ENCODE peak calls at places on chromosomes 4 and X, in six cellular contexts. K is SJSA1; L is aorta; Q is right lobe of liver; U is CD8-positive, alpha-beta memory T cell; Z is endodermal cell. V is an unnamed sample. For H3K36me3, the result is how much of the 10 kb centered on the place peaks cover.

GRCh38 chrX:117610806-117611205 is 505.8 kb downstream of the KLHL13 start:
- DNase-seq in U (no peak), L (no peak), Q (no peak), K (no peak), Z (no peak), V (no peak)

GRCh38 chr4:77771566-77771965 is 47.6 kb downstream of the CNOT6L start:
- DNase-seq in U (no peak), L (no peak), K (no peak), Z (no peak), Q (no peak), V (no peak)

GRCh38 chrX:12080265-12080664 is 58.0 kb upstream of the FRMPD4 start:
- DNase-seq in K (peak), L (no peak), Z (no peak), U (no peak), Q (no peak), V (peak)

GRCh38 chr4:152112887-152113286 is 352.1 kb upstream of the GATB start:
- DNase-seq in L (no peak), K (no peak), Z (no peak), U (no peak), Q (no peak), V (no peak)

GRCh38 chrX:112967341-112967740 is 126.7 kb upstream of the AMOT start:
- DNase-seq in K (no peak), Z (no peak), Q (no peak), U (no peak), L (no peak), V (no peak)

GRCh38 chrX:110985470-110985869 is 110.5 kb upstream of the PAK3 start:
- DNase-seq in L (no peak), U (no peak), Q (no peak), Z (no peak), K (no peak), V (no peak)

GRCh38 chr4:124288706-124289486 is 423.6 kb downstream of the ANKRD50 start:
- DNase-seq in Z (no peak), U (no peak), K (no peak), L (no peak), Q (no peak), V (no peak)

GRCh38 chr4:47662975-47663374 is 174.9 kb downstream of the CORIN start:
- DNase-seq in K (no peak), L (no peak), Q (no peak), Z (peak), U (no peak), V (peak)

GRCh38 chr4:107449611-107450369 is 270.2 kb downstream of the PAPSS1 start:
- DNase-seq in U (no peak), Z (no peak), L (no peak), K (peak), Q (no peak), V (no peak)

GRCh38 chrX:103431316-103431715 is 55.0 kb downstream of the BEX3 start:
- DNase-seq in U (no peak), Z (no peak), K (peak), L (no peak), Q (no peak), V (no peak)

GRCh38 chrX:8201896-8202331 is 30.8 kb upstream of the VCX2 start:
- DNase-seq in L (no peak), K (peak), Z (no peak), U (no peak), Q (no peak), V (peak)

GRCh38 chr4:5755679-5756078 is 44.7 kb downstream of the EVC start:
- DNase-seq in Q (no peak), U (no peak), L (no peak), K (no peak), Z (no peak), V (no peak)

GRCh38 chr4:173191623-173192041 is 23.0 kb downstream of the GALNT7 start:
- DNase-seq in Z (no peak), U (no peak), K (peak), L (no peak), Q (no peak), V (no peak)

GRCh38 chrX:140495739-140496138 is 9.1 kb downstream of the SOX3 start:
- DNase-seq in Q (no peak), K (no peak), U (no peak), L (no peak), Z (no peak), V (no peak)

GRCh38 chrX:150504399-150505186 is 63.8 kb upstream of the MTM1 start:
- DNase-seq in K (no peak), Z (peak), U (no peak), L (no peak), Q (no peak), V (peak)

GRCh38 chr4:4575284-4576211 is 33.7 kb upstream of the STX18 start:
- DNase-seq in K (peak), Q (peak), U (peak), L (peak), Z (peak), V (peak)

DNA sequence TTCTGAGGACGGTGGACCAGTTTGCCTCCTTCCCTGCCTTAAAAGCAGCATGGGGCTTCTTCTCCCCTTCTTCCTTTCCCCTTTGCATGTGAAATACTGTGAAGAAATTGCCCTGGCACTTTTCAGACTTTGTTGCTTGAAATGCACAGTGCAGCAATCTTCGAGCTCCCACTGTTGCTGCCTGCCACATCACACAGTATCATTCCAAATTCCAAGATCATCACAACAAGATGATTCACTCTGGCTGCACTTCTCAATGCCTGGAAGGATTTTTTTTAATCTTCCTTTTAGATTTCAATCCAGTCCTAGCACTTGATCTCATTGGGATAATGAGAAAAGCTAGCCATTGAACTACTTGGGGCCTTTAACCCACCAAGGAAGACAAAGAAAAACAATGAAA is 255.3 kb downstream of the RAPGEF2 start:
- DNase-seq in U (no peak), L (no peak), Z (no peak), Q (no peak), K (peak), V (no peak)
- H3K36me3 ChIP-seq in U (under half), L (under half), Z (half or more), Q (under half), K (half or more), V (under half)

GRCh38 chr4:3157366-3157765 is 82.9 kb downstream of the HTT start:
- DNase-seq in L (no peak), Q (no peak), Z (no peak), U (no peak), K (no peak), V (no peak)
- H3K36me3 ChIP-seq in L (under half), Q (under half), Z (half or more), U (under half), K (under half), V (half or more)

GRCh38 chr4:2497324-2497723 is 28.4 kb downstream of the RNF4 start:
- DNase-seq in L (no peak), K (no peak), U (no peak), Q (no peak), Z (no peak), V (no peak)
- H3K36me3 ChIP-seq in L (under half), K (under half), U (half or more), Q (under half), Z (half or more), V (half or more)

DNA sequence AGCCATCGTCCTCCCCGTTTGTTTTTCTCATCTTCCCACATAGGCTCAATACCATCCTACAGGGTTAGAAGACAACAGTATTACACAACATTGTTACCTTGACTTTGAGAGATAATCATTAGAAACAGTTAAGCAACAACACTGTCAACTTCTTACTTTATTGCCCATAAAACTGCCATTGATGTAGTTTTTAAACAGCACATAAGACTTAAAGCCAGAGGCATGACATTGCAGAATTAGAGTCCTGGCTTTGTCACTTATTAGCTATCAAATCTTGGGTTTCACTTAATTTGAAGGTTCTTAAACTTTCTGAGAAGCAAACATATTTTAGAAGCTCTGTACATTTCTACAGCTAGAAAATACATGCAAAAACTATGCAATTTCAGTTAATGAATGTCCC is 41.8 kb downstream of the EIF4E start:
- DNase-seq in Z (no peak), L (no peak), K (no peak), Q (no peak), U (no peak), V (no peak)
- H3K36me3 ChIP-seq in Z (half or more), L (under half), K (half or more), Q (under half), U (under half), V (half or more)

GRCh38 chr4:61739899-61740298 is 539.8 kb downstream of the ADGRL3 start:
- DNase-seq in Z (no peak), K (no peak), L (no peak), Q (no peak), U (no peak), V (no peak)
- H3K36me3 ChIP-seq in Z (under half), K (under half), L (under half), Q (under half), U (under half), V (under half)

DNA sequence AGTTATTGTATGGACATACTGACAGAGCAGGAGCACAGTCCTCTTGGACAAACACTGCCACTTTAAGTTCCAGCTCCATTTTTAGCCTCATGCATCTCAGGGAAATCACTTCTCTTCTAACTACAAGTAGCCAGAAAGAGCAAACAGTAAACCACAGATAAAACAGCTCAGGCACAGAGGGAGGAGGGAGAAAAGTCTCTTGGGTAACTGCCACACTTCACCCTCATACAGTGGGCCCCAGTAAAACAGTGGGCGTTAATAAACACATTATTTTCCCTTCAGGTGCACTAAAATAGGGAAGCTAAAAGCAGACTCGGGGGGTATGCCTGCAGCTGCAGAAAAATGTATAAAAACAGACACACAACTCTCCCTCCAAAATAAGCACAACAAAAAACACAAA is 21.6 kb downstream of the CD38 start:
- DNase-seq in K (no peak), Z (no peak), U (no peak), Q (no peak), L (no peak), V (no peak)
- H3K36me3 ChIP-seq in K (under half), Z (under half), U (under half), Q (under half), L (under half), V (under half)

GRCh38 chr4:145815027-145815612 is 123.5 kb downstream of the ZNF827 start:
- DNase-seq in Q (no peak), U (no peak), Z (no peak), L (no peak), K (no peak), V (no peak)

GRCh38 chr4:145814246-145814645 is 124.4 kb downstream of the ZNF827 start:
- DNase-seq in K (no peak), L (no peak), Q (no peak), U (no peak), Z (no peak), V (no peak)

GRCh38 chr4:145816091-145816490 is 122.5 kb downstream of the ZNF827 start:
- DNase-seq in U (no peak), Z (no peak), K (no peak), Q (no peak), L (no peak), V (no peak)

GRCh38 chr4:145815626-145816025 is 123.0 kb downstream of the ZNF827 start:
- DNase-seq in Q (no peak), Z (no peak), K (no peak), U (no peak), L (no peak), V (no peak)

GRCh38 chr4:145812902-145813301 is 125.7 kb downstream of the ZNF827 start:
- DNase-seq in U (no peak), K (peak), L (no peak), Z (no peak), Q (no peak), V (no peak)
- H3K36me3 ChIP-seq in U (under half), K (under half), L (under half), Z (half or more), Q (under half), V (under half)

GRCh38 chrX:48458711-48459110 is 11.3 kb downstream of the SLC38A5 start:
- DNase-seq in L (no peak), Q (peak), Z (no peak), K (no peak), U (no peak), V (no peak)

GRCh38 chrX:48460606-48461005 is 9.5 kb downstream of the SLC38A5 start:
- DNase-seq in K (no peak), L (no peak), U (no peak), Z (no peak), Q (peak), V (no peak)

GRCh38 chrX:48459483-48459882 is 10.6 kb downstream of the SLC38A5 start:
- DNase-seq in U (no peak), K (no peak), Q (peak), Z (no peak), L (no peak), V (no peak)

GRCh38 chrX:48461830-48462229 is 8.2 kb downstream of the SLC38A5 start:
- DNase-seq in U (no peak), L (no peak), Q (peak), Z (no peak), K (no peak), V (no peak)

DNA sequence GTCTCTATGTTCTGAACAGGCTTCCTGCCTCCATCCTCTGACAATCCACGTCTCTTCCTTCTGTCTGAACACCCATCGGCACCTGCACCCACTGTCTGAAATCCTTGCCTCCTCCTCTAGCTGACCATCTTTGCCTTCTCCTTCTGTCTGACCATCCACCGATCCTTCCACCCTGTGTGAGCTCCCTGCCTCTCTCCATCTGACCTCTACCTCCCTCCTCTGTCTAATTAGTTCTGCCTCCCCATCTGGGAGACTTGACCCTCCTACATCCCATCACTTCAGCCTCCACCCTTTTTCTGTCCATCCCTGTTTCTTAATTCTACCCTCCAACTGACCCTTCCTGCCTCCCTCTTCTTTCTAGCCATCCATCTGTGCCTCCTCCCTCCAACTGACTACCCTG is 10.0 kb downstream of the SLC38A5 start:
- DNase-seq in U (no peak), L (no peak), Z (no peak), K (no peak), Q (peak), V (no peak)
- H3K36me3 ChIP-seq in U (under half), L (under half), Z (under half), K (under half), Q (under half), V (half or more)

DNA sequence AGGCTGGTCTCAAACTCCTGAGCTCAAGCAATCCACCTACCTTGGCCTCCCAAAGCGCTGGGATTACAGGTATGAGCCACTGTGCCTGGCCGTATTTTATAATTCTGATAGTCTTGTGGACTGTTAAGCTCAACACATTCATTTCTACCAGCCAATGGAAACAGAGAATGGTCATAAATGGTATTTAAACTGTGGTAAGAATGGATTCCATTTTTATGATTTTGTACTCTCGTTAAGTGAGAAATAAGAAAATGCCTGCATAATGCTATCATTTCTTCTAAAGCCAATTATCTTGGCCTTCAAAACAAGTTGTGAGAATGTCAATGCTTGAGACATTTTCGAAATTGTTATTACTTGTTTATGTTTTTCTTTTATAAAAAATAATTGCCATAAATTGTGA is 321.0 kb downstream of the IL15 start:
- DNase-seq in Q (no peak), Z (no peak), L (no peak), K (no peak), U (no peak), V (no peak)
- H3K36me3 ChIP-seq in Q (under half), Z (under half), L (under half), K (under half), U (under half), V (under half)

GRCh38 chr4:112650332-112650731 is 13.4 kb downstream of the LARP7 start:
- DNase-seq in L (no peak), U (no peak), K (no peak), Z (no peak), Q (no peak), V (no peak)
- H3K36me3 ChIP-seq in L (under half), U (under half), K (half or more), Z (under half), Q (under half), V (half or more)